ENCODE peak calls at places on chromosomes 4 and X, in ten cellular contexts. A, L, Q, V, D, P, J, C, Z and R are unnamed samples.

GRCh38 chrX:20225488-20225833 is 41.2 kb downstream of the RPS6KA3 start:
- DNase-seq in V (no peak), C (no peak), A (no peak), D (no peak), Z (no peak), P (no peak), J (no peak), L (no peak), Q (no peak), R (no peak)

GRCh38 chr4:145557720-145558119 is 61.5 kb upstream of the MMAA start:
- DNase-seq in P (peak), V (no peak), J (no peak), L (peak), Q (peak), Z (peak), A (no peak), D (peak), C (peak), R (peak)

GRCh38 chrX:48891402-48892288 is 5.9 kb downstream of the TIMM17B start:
- DNase-seq in L (peak), C (peak), Z (peak), A (peak), D (peak), P (peak), Q (peak), J (no peak), V (peak), R (peak)

GRCh38 chr4:99383381-99383780 is 30.8 kb upstream of the ADH1C start:
- DNase-seq in J (no peak), A (no peak), D (no peak), C (no peak), V (no peak), P (no peak), L (no peak), Q (no peak), Z (no peak), R (no peak)

GRCh38 chr4:186144180-186144579 is 39.7 kb downstream of the FAM149A start:
- DNase-seq in P (peak), D (peak), Z (no peak), V (no peak), Q (no peak), A (no peak), C (peak), J (no peak), L (peak), R (peak)

GRCh38 chrX:50707955-50708694 is 105.9 kb downstream of the SHROOM4 start:
- DNase-seq in Z (no peak), Q (no peak), P (no peak), A (no peak), D (no peak), J (no peak), L (no peak), V (no peak), C (no peak), R (peak)

GRCh38 chr4:57504139-57504538 is 394.0 kb upstream of the IGFBP7 start:
- DNase-seq in C (no peak), D (no peak), P (no peak), Z (no peak), J (no peak), Q (no peak), L (no peak), A (no peak), V (no peak), R (no peak)

GRCh38 chr4:151569650-151570049 is 160.7 kb downstream of the FHIP1A start:
- DNase-seq in Z (no peak), V (no peak), J (no peak), D (no peak), C (no peak), P (no peak), L (no peak), Q (no peak), A (no peak), R (no peak)

GRCh38 chr4:179530953-179531352 is 2088.7 kb upstream of the AGA start:
- DNase-seq in D (no peak), A (no peak), V (no peak), J (no peak), Q (no peak), L (no peak), P (peak), C (no peak), Z (no peak), R (no peak)

GRCh38 chr4:145956288-145956890 is 17.8 kb upstream of the ZNF827 start:
- DNase-seq in D (peak), L (peak), A (no peak), J (no peak), Z (no peak), P (no peak), Q (peak), V (no peak), C (peak), R (peak)

GRCh38 chr4:94642561-94642866 is 115.2 kb upstream of the BMPR1B start:
- DNase-seq in V (no peak), L (no peak), D (no peak), A (no peak), P (no peak), Q (no peak), Z (no peak), C (no peak), J (no peak), R (peak)

GRCh38 chrX:155086961-155087735 is 15.8 kb downstream of the BRCC3 start:
- DNase-seq in Q (no peak), Z (no peak), A (no peak), V (no peak), D (no peak), L (no peak), J (no peak), P (no peak), C (no peak), R (no peak)

GRCh38 chr4:114349543-114350175 is 248.9 kb upstream of the UGT8 start:
- DNase-seq in Z (no peak), J (peak), L (no peak), D (no peak), Q (no peak), A (no peak), V (no peak), C (no peak), P (no peak), R (peak)

GRCh38 chrX:76253432-76253831 is 80.6 kb downstream of the PBDC1 start:
- DNase-seq in C (peak), Z (peak), Q (peak), V (no peak), L (peak), D (peak), A (no peak), J (peak), P (peak), R (peak)

GRCh38 chr4:138301536-138301935 is 59.4 kb upstream of the SLC7A11 start:
- DNase-seq in Q (no peak), J (no peak), P (no peak), V (no peak), D (no peak), L (no peak), Z (no peak), C (no peak), A (no peak), R (no peak)

GRCh38 chr4:85905761-85906160 is 430.8 kb downstream of the ARHGAP24 start:
- DNase-seq in D (no peak), V (no peak), P (no peak), Q (no peak), L (no peak), C (no peak), A (no peak), J (no peak), Z (no peak), R (no peak)

GRCh38 chr4:1748465-1748995 is 27.2 kb downstream of the TACC3 start:
- DNase-seq in C (peak), J (no peak), L (peak), D (peak), Q (peak), V (peak), Z (no peak), A (peak), P (peak), R (peak)

GRCh38 chr4:123977623-123978022 is 581.0 kb downstream of the SPRY1 start:
- DNase-seq in Q (no peak), J (no peak), A (no peak), C (no peak), L (no peak), D (no peak), Z (no peak), V (no peak), P (no peak), R (no peak)

GRCh38 chrX:129701624-129702069 is 37.1 kb upstream of the XPNPEP2 start:
- DNase-seq in D (no peak), P (peak), V (no peak), L (peak), Q (no peak), J (no peak), A (peak), Z (no peak), C (peak), R (peak)

GRCh38 chr4:182738283-182739047 is 178.7 kb downstream of the DCTD start:
- DNase-seq in V (no peak), P (no peak), D (no peak), Z (no peak), L (peak), A (no peak), C (no peak), J (no peak), Q (no peak), R (no peak)

GRCh38 chrX:31021537-31021936 is 50.3 kb downstream of the FTHL17 start:
- DNase-seq in V (no peak), D (no peak), C (peak), J (no peak), L (peak), Q (no peak), P (no peak), A (no peak), Z (no peak), R (no peak)

GRCh38 chr4:173264245-173264959 is 69.8 kb downstream of the HMGB2 start:
- DNase-seq in A (no peak), Z (no peak), J (no peak), L (peak), D (no peak), Q (peak), V (no peak), P (no peak), C (peak), R (peak)

GRCh38 chrX:118432799-118433198 is 62.8 kb upstream of the DOCK11 start:
- DNase-seq in L (no peak), J (no peak), C (no peak), D (no peak), Q (no peak), A (no peak), P (no peak), V (no peak), Z (no peak), R (no peak)

GRCh38 chr4:14810121-14810520 is 192.2 kb upstream of the CPEB2 start:
- DNase-seq in A (no peak), D (no peak), C (no peak), J (no peak), Q (no peak), V (no peak), Z (no peak), P (no peak), L (no peak), R (no peak)

GRCh38 chrX:114924846-114925245 is 92.6 kb downstream of the IL13RA2 start:
- DNase-seq in J (peak), C (peak), D (no peak), Z (peak), A (no peak), V (no peak), P (no peak), L (peak), Q (no peak), R (peak)

GRCh38 chr4:149347139-149347538 is 468.5 kb downstream of the IQCM start:
- DNase-seq in A (no peak), P (no peak), Z (no peak), J (no peak), D (no peak), L (peak), V (no peak), C (peak), Q (no peak), R (no peak)

GRCh38 chr4:5758741-5759140 is 47.7 kb downstream of the EVC start:
- DNase-seq in V (no peak), P (no peak), Q (no peak), A (peak), Z (peak), L (peak), J (peak), C (peak), D (no peak), R (peak)